ENCODE peak calls at places on chromosomes 5 and 9, in four cellular contexts. One of them, this sample, is unnamed. For H3K4me1, the result is how much of the 10 kb centered on the place peaks cover.

GRCh38 chr9:13450723-13451122 is 171.2 kb upstream of the MPDZ start:
- DNase-seq in esophagus squamous epithelium: no peak
- DNase-seq in small intestine: no peak
- DNase-seq in breast epithelium: no peak
- DNase-seq in this sample: no peak

GRCh38 chr5:170292509-170292908 is 5.1 kb downstream of the LCP2 start:
- DNase-seq in breast epithelium: no peak
- DNase-seq in small intestine: no peak
- DNase-seq in esophagus squamous epithelium: no peak
- DNase-seq in this sample: no peak

GRCh38 chr9:126421567-126422428 is 95.2 kb downstream of the MVB12B start:
- DNase-seq in small intestine: no peak
- DNase-seq in breast epithelium: no peak
- DNase-seq in esophagus squamous epithelium: no peak
- DNase-seq in this sample: no peak

GRCh38 chr9:127282611-127283010 is 18.0 kb downstream of the GARNL3 start:
- DNase-seq in esophagus squamous epithelium: no peak
- DNase-seq in small intestine: no peak
- DNase-seq in breast epithelium: no peak
- DNase-seq in this sample: no peak

GRCh38 chr9:93916358-93916757 is 38.8 kb downstream of the BARX1 start:
- DNase-seq in breast epithelium: no peak
- DNase-seq in small intestine: no peak
- DNase-seq in esophagus squamous epithelium: no peak
- DNase-seq in this sample: no peak

GRCh38 chr5:170434953-170435605 is 45.9 kb upstream of the KCNMB1 start:
- DNase-seq in breast epithelium: peak
- DNase-seq in esophagus squamous epithelium: no peak
- DNase-seq in small intestine: peak
- DNase-seq in this sample: no peak

GRCh38 chr9:127049044-127049443 is 73.4 kb downstream of the ANGPTL2 start:
- DNase-seq in small intestine: no peak
- DNase-seq in breast epithelium: no peak
- DNase-seq in esophagus squamous epithelium: no peak
- DNase-seq in this sample: no peak

GRCh38 chr5:140868721-140869554 is at the start of gene PCDHA11:
- DNase-seq in esophagus squamous epithelium: no peak
- DNase-seq in small intestine: no peak
- DNase-seq in breast epithelium: no peak
- DNase-seq in this sample: no peak

GRCh38 chr5:151125421-151125820 is 32.2 kb downstream of the ANXA6 start:
- DNase-seq in breast epithelium: no peak
- DNase-seq in esophagus squamous epithelium: no peak
- DNase-seq in small intestine: no peak
- DNase-seq in this sample: no peak

GRCh38 chr5:111628901-111629300 is 116.6 kb upstream of the STARD4 start:
- DNase-seq in breast epithelium: no peak
- DNase-seq in small intestine: no peak
- DNase-seq in esophagus squamous epithelium: no peak
- DNase-seq in this sample: no peak

DNA sequence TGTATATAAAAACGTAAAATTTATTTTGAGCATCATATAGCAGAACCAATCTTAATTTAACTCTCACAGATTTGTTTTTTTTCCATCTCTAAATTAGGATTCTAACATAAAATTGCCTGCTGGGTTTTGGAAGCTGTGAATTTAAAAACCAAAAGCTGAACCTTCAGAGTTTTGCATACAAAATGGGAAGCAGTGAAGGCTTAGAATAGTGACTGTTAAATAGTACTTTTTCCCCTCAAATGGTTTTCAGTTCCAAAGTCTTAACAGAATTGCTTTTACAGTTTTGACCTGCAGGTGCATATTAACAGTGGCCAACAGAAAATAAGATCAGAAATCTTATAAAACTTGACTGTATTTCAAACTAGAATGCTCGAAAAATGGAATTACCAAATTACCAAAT is 55.1 kb upstream of the LVRN start:
- DNase-seq in breast epithelium: no peak
- DNase-seq in small intestine: no peak
- DNase-seq in esophagus squamous epithelium: no peak
- DNase-seq in this sample: no peak
- H3K4me1 ChIP-seq in breast epithelium: under half
- H3K4me1 ChIP-seq in small intestine: under half
- H3K4me1 ChIP-seq in esophagus squamous epithelium: under half
- H3K4me1 ChIP-seq in this sample: under half

GRCh38 chr5:52799358-52799982 is 11.8 kb downstream of the ITGA1 start:
- DNase-seq in small intestine: peak
- DNase-seq in breast epithelium: no peak
- DNase-seq in esophagus squamous epithelium: no peak
- DNase-seq in this sample: no peak
- H3K4me1 ChIP-seq in small intestine: under half
- H3K4me1 ChIP-seq in breast epithelium: under half
- H3K4me1 ChIP-seq in esophagus squamous epithelium: half or more
- H3K4me1 ChIP-seq in this sample: under half

GRCh38 chr5:160166069-160166972 is 47.1 kb upstream of the PWWP2A start:
- DNase-seq in esophagus squamous epithelium: no peak
- DNase-seq in small intestine: no peak
- DNase-seq in breast epithelium: no peak
- DNase-seq in this sample: no peak
- H3K4me1 ChIP-seq in esophagus squamous epithelium: under half
- H3K4me1 ChIP-seq in small intestine: under half
- H3K4me1 ChIP-seq in breast epithelium: under half
- H3K4me1 ChIP-seq in this sample: under half

DNA sequence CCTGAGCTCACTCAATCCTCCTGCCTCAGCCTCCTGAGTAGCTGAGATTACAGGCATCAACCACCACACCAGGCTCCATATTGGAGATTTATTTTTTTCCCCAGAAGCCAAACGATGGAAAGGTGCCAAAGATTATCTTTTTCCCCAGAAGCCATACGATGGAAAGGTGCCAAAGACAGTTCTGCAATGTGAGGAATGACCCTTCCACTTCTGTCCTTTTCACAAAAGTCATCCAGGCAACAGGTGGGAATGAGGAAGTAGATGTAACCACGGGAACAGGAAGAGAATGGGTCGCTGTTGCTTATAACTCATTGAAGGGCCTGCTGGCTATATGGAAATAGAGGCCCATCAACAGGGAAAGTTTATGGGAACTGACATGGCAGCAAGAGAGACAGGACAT is 233.7 kb upstream of the MSX2 start:
- DNase-seq in esophagus squamous epithelium: no peak
- DNase-seq in breast epithelium: no peak
- DNase-seq in small intestine: no peak
- DNase-seq in this sample: no peak
- H3K4me1 ChIP-seq in esophagus squamous epithelium: under half
- H3K4me1 ChIP-seq in breast epithelium: under half
- H3K4me1 ChIP-seq in small intestine: under half
- H3K4me1 ChIP-seq in this sample: under half

GRCh38 chr5:174777545-174777944 is 53.2 kb downstream of the MSX2 start:
- DNase-seq in breast epithelium: no peak
- DNase-seq in small intestine: no peak
- DNase-seq in esophagus squamous epithelium: no peak
- DNase-seq in this sample: no peak
- H3K4me1 ChIP-seq in breast epithelium: under half
- H3K4me1 ChIP-seq in small intestine: under half
- H3K4me1 ChIP-seq in esophagus squamous epithelium: under half
- H3K4me1 ChIP-seq in this sample: under half

DNA sequence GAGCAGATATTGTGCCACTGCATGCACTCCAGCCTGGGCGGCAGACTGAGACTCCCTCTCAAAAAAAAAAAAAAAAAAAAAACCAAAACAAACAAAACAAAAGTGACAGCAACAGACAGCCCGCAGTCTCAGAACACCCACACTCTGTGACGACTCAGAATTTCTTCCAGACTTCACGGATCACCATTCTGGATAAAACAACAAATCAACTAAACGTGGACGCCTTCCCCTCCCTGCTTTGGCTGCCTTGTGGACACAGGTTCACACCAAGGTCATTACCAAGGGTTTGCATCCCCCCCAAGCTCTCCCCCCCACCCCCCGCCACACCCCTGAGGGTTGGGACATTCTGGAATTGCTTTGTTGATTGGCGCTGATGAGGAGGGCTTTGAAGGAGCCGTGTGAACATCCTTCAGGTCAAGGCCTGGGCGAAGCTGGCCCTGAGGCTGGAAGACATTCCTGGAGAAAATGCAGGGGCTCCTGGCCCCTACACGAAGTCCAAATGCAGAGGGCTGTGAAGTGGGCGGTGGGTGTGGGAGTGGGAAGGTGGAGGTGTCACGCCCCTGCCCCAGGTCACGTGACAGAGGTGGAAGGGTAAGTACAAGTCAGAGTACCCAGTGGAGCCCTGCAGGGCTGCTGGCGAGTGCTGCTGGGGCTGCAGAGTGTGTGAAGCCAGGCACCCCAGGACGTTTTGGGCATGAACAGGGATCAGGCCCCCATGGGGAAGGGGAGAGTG is 10.1 kb downstream of the LCN10 start:
- DNase-seq in small intestine: no peak
- DNase-seq in esophagus squamous epithelium: no peak
- DNase-seq in breast epithelium: no peak
- DNase-seq in this sample: no peak
- H3K4me1 ChIP-seq in small intestine: under half
- H3K4me1 ChIP-seq in esophagus squamous epithelium: under half
- H3K4me1 ChIP-seq in breast epithelium: under half
- H3K4me1 ChIP-seq in this sample: under half

GRCh38 chr5:65912311-65912710 is 14.1 kb upstream of the ERBIN start:
- DNase-seq in breast epithelium: no peak
- DNase-seq in small intestine: no peak
- DNase-seq in esophagus squamous epithelium: no peak
- DNase-seq in this sample: no peak

GRCh38 chr5:65913519-65913918 is 12.9 kb upstream of the ERBIN start:
- DNase-seq in small intestine: no peak
- DNase-seq in esophagus squamous epithelium: no peak
- DNase-seq in breast epithelium: no peak
- DNase-seq in this sample: no peak

GRCh38 chr5:65916636-65917035 is 9.7 kb upstream of the ERBIN start:
- DNase-seq in breast epithelium: no peak
- DNase-seq in esophagus squamous epithelium: no peak
- DNase-seq in small intestine: no peak
- DNase-seq in this sample: no peak

GRCh38 chr5:65916066-65916465 is 10.3 kb upstream of the ERBIN start:
- DNase-seq in breast epithelium: no peak
- DNase-seq in esophagus squamous epithelium: no peak
- DNase-seq in small intestine: peak
- DNase-seq in this sample: no peak

DNA sequence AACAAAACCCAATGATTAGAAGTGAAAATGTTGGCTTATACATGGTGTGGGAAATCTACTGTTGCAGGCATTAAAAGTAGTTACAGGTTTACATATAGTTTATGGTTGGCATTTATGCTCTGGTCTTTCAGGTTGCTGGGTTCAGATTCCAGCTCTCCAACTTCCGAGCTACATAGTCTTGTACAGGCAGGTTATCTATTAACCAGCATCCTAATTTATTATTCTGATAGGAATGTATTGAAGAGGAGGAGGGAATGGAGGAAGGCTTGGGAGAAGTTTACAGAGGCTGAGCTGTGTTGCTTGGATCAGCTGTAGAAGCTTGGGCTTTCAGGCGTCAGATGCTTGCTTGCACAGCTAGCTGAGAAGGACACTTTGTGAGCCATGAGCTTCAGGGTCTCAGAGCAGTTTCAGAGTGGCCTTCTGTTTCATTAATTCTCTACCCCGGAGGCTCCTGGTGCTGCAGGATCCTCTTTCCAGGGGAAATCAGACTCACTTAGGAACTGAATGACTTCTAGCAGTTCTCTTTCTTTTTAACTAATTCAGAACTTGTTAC is 11.7 kb upstream of the ERBIN start:
- DNase-seq in small intestine: peak
- DNase-seq in breast epithelium: no peak
- DNase-seq in esophagus squamous epithelium: no peak
- DNase-seq in this sample: no peak
- H3K4me1 ChIP-seq in small intestine: under half
- H3K4me1 ChIP-seq in breast epithelium: under half
- H3K4me1 ChIP-seq in esophagus squamous epithelium: under half
- H3K4me1 ChIP-seq in this sample: under half

GRCh38 chr5:126808619-126809018 is 31.7 kb downstream of the LMNB1 start:
- DNase-seq in small intestine: peak
- DNase-seq in esophagus squamous epithelium: no peak
- DNase-seq in breast epithelium: no peak
- DNase-seq in this sample: no peak
- H3K4me1 ChIP-seq in small intestine: under half
- H3K4me1 ChIP-seq in esophagus squamous epithelium: under half
- H3K4me1 ChIP-seq in breast epithelium: under half
- H3K4me1 ChIP-seq in this sample: under half

DNA sequence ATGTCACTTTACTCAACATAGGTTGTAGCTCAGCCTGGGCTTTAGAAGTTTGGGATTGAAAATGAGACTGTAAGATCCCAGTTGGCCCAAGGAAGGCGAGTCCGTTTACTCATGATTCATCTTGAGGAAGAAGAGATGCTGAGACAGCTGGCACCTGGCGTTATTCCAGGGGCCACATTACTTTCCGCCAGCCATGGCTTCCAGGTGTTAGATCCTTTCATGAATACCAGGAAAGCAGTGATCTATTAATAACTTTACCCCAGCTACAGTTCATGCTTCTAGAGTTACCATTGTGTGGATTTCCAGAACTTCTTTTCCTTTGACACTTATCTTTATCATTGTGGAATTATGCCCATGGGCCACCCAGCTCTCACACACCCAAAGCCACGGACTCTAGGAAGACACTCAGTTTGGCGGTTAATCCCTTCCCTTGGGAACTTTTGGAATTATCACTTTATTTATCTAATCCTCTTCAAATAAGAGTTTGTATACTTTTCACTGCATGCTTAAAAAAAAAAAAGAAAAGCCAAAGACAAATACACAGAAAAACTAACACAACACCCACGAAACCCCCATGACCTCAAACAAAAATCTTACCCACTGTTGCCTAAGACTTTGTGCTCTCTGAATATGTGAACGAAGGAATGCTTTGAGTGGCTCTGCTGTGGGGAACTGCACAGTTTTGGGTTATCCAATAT is 26.9 kb downstream of the RAI14 start:
- DNase-seq in breast epithelium: no peak
- DNase-seq in esophagus squamous epithelium: no peak
- DNase-seq in small intestine: peak
- DNase-seq in this sample: no peak
- H3K4me1 ChIP-seq in breast epithelium: under half
- H3K4me1 ChIP-seq in esophagus squamous epithelium: under half
- H3K4me1 ChIP-seq in small intestine: under half
- H3K4me1 ChIP-seq in this sample: under half

GRCh38 chr9:72361227-72361626 is 3.8 kb downstream of the ZFAND5 start:
- DNase-seq in breast epithelium: no peak
- DNase-seq in esophagus squamous epithelium: no peak
- DNase-seq in small intestine: no peak
- DNase-seq in this sample: no peak
- H3K4me1 ChIP-seq in breast epithelium: under half
- H3K4me1 ChIP-seq in esophagus squamous epithelium: half or more
- H3K4me1 ChIP-seq in small intestine: under half
- H3K4me1 ChIP-seq in this sample: under half